ENCODE peak calls at places on chromosome 9, in ten cellular contexts. B is GM12865, F is SK-N-SH, P is pancreas, W is GM13976, O is transverse colon, H is AG09309, E is HepG2, K is sigmoid colon, X is fibroblast of mammary gland. S is an unnamed sample.

GRCh38 chr9:89865981-89866380 is 261.2 kb downstream of the GADD45G start:
- DNase-seq in O (no peak), F (no peak), E (no peak), H (no peak), X (no peak), K (no peak), P (no peak), B (no peak), W (no peak), S (no peak)

GRCh38 chr9:131776473-131776872 is 36.6 kb upstream of the RAPGEF1 start:
- DNase-seq in W (peak), P (no peak), H (no peak), X (peak), B (peak), F (no peak), O (no peak), K (no peak), E (peak), S (no peak)

GRCh38 chr9:128215491-128216404 is 12.6 kb downstream of the DNM1 start:
- DNase-seq in H (peak), F (peak), O (no peak), B (peak), K (peak), E (peak), X (peak), W (peak), P (no peak), S (no peak)

GRCh38 chr9:35617548-35617947 is 665 bp downstream of the CD72 start:
- DNase-seq in X (no peak), B (no peak), P (no peak), F (no peak), H (no peak), W (no peak), O (no peak), K (no peak), E (no peak), S (no peak)

GRCh38 chr9:109274768-109275596 is 45.9 kb downstream of the EPB41L4B start:
- DNase-seq in K (no peak), B (no peak), X (no peak), E (no peak), O (peak), H (no peak), P (peak), W (no peak), F (no peak), S (no peak)

GRCh38 chr9:22237497-22238363 is 208.9 kb upstream of the DMRTA1 start:
- DNase-seq in W (no peak), E (peak), H (no peak), B (no peak), K (no peak), X (peak), F (no peak), P (no peak), O (no peak), S (no peak)

GRCh38 chr9:116924462-116925110 is 237.5 kb downstream of the TRIM32 start:
- DNase-seq in F (no peak), O (no peak), X (no peak), P (no peak), E (no peak), W (no peak), K (no peak), B (no peak), H (no peak), S (no peak)

GRCh38 chr9:129869585-129870501 is 34.6 kb downstream of the USP20 start:
- DNase-seq in F (no peak), B (no peak), K (no peak), O (no peak), P (no peak), W (no peak), E (no peak), H (no peak), X (no peak), S (no peak)

GRCh38 chr9:128969491-128969890 is 22.0 kb downstream of the NUP188 start:
- DNase-seq in K (no peak), F (no peak), W (no peak), O (no peak), B (no peak), H (no peak), X (no peak), E (no peak), P (no peak), S (no peak)

GRCh38 chr9:136169495-136169894 is 35.4 kb downstream of the LHX3 start:
- DNase-seq in X (no peak), O (no peak), B (no peak), P (no peak), W (no peak), E (peak), K (no peak), H (no peak), F (no peak), S (no peak)

GRCh38 chr9:16615451-16615850 is 255.0 kb downstream of the BNC2 start:
- DNase-seq in H (no peak), K (no peak), O (no peak), E (no peak), P (no peak), X (no peak), W (no peak), B (no peak), F (no peak), S (no peak)

GRCh38 chr9:87346061-87346665 is 151.5 kb upstream of the DAPK1 start:
- DNase-seq in K (no peak), O (no peak), H (no peak), W (no peak), F (no peak), P (no peak), E (no peak), X (no peak), B (no peak), S (no peak)

GRCh38 chr9:109477269-109478203 is 20.6 kb downstream of the PTPN3 start:
- DNase-seq in O (peak), B (no peak), P (peak), K (no peak), W (peak), F (no peak), E (peak), X (no peak), H (no peak), S (no peak)

GRCh38 chr9:89497978-89498844 is at the start of gene SEMA4D:
- DNase-seq in B (peak), E (no peak), P (peak), X (peak), W (peak), K (peak), F (peak), H (no peak), O (peak), S (peak)

GRCh38 chr9:36258989-36259315 is 704 bp upstream of the GNE start:
- DNase-seq in E (no peak), X (peak), H (no peak), O (no peak), F (no peak), P (no peak), B (peak), K (peak), W (no peak), S (no peak)

GRCh38 chr9:68844196-68844595 is 139.2 kb downstream of the PIP5K1B start:
- DNase-seq in H (no peak), F (no peak), E (no peak), O (no peak), P (no peak), B (no peak), W (no peak), K (no peak), X (no peak), S (no peak)

GRCh38 chr9:81473708-81474107 is 215.6 kb downstream of the TLE1 start:
- DNase-seq in W (no peak), F (no peak), K (no peak), P (no peak), X (no peak), E (no peak), H (no peak), O (no peak), B (no peak), S (no peak)

GRCh38 chr9:16985559-16986348 is 115.3 kb upstream of the BNC2 start:
- DNase-seq in P (no peak), X (peak), K (peak), H (peak), F (no peak), W (no peak), E (no peak), O (peak), B (no peak), S (no peak)

GRCh38 chr9:89603629-89604462 is 966 bp upstream of the GADD45G start:
- DNase-seq in W (peak), B (no peak), X (no peak), K (peak), P (peak), O (peak), H (no peak), E (peak), F (peak), S (peak)

GRCh38 chr9:79559501-79560181 is 12.1 kb upstream of the TLE4 start:
- DNase-seq in W (no peak), P (no peak), X (no peak), B (no peak), O (no peak), F (peak), H (no peak), K (no peak), E (no peak), S (no peak)

GRCh38 chr9:120659209-120659608 is 55.1 kb downstream of the MEGF9 start:
- DNase-seq in K (no peak), X (no peak), P (no peak), F (no peak), H (no peak), O (no peak), E (no peak), W (no peak), B (no peak), S (no peak)

GRCh38 chr9:4750021-4750673 is 9.1 kb upstream of the AK3 start:
- DNase-seq in W (peak), F (no peak), O (no peak), K (no peak), H (no peak), P (no peak), X (peak), E (no peak), B (peak), S (peak)

GRCh38 chr9:136090060-136090735 is 4.9 kb downstream of the NACC2 start:
- DNase-seq in H (no peak), B (no peak), O (no peak), F (peak), X (no peak), K (peak), W (no peak), P (no peak), E (no peak), S (no peak)

GRCh38 chr9:106885451-106885850 is 22.5 kb downstream of the ZNF462 start:
- DNase-seq in X (peak), P (no peak), E (no peak), B (no peak), W (no peak), K (peak), H (no peak), O (no peak), F (no peak), S (no peak)

GRCh38 chr9:136588663-136589464 is 43.0 kb upstream of the NOTCH1 start:
- DNase-seq in F (no peak), W (peak), H (no peak), X (no peak), B (no peak), O (no peak), P (no peak), K (no peak), E (no peak), S (peak)

GRCh38 chr9:128148509-128149000 is 698 bp upstream of the LCN2 start:
- DNase-seq in W (no peak), F (no peak), X (no peak), E (no peak), P (no peak), B (no peak), K (no peak), O (no peak), H (no peak), S (no peak)

GRCh38 chr9:78905387-78905786 is 608.5 kb downstream of the PSAT1 start:
- DNase-seq in P (no peak), W (no peak), E (no peak), H (no peak), K (no peak), X (no peak), B (no peak), F (no peak), O (no peak), S (no peak)

GRCh38 chr9:69324549-69325401 is at the start of gene ENTREP1:
- DNase-seq in W (peak), B (no peak), K (peak), X (peak), P (peak), H (no peak), O (peak), F (peak), E (no peak), S (peak)

GRCh38 chr9:28956111-28956880 is 1383.0 kb upstream of the C9orf72 start:
- DNase-seq in W (no peak), P (no peak), F (no peak), B (no peak), H (no peak), O (no peak), K (no peak), E (no peak), X (no peak), S (no peak)

GRCh38 chr9:19102181-19102630 is 498 bp downstream of the HAUS6 start:
- DNase-seq in P (no peak), X (no peak), E (peak), H (no peak), K (peak), O (peak), B (peak), W (peak), F (peak), S (peak)

GRCh38 chr9:114027901-114028465 is 50.1 kb downstream of the AMBP start:
- DNase-seq in P (no peak), X (no peak), E (no peak), H (no peak), W (no peak), B (no peak), O (no peak), F (no peak), K (peak), S (no peak)

GRCh38 chr9:111483419-111483861 is 743 bp downstream of the ECPAS start:
- DNase-seq in P (no peak), F (peak), B (no peak), X (peak), W (peak), H (no peak), O (peak), K (no peak), E (peak), S (peak)

GRCh38 chr9:14926941-14927624 is 16.9 kb upstream of the FREM1 start:
- DNase-seq in W (no peak), B (no peak), X (no peak), K (no peak), O (no peak), H (no peak), E (no peak), P (no peak), F (peak), S (no peak)

GRCh38 chr9:136686794-136687711 is at the start of gene AGPAT2:
- DNase-seq in F (peak), W (peak), P (peak), O (peak), H (no peak), B (peak), X (no peak), E (no peak), K (peak), S (peak)

GRCh38 chr9:74800226-74800625 is 87.5 kb downstream of the TRPM6 start:
- DNase-seq in O (no peak), B (no peak), F (no peak), P (no peak), W (no peak), H (no peak), K (no peak), X (no peak), E (no peak), S (no peak)

GRCh38 chr9:99824378-99825157 is 2.9 kb downstream of the NR4A3 start:
- DNase-seq in K (peak), B (peak), X (no peak), W (peak), H (no peak), O (peak), F (peak), E (peak), P (peak), S (peak)

DNA sequence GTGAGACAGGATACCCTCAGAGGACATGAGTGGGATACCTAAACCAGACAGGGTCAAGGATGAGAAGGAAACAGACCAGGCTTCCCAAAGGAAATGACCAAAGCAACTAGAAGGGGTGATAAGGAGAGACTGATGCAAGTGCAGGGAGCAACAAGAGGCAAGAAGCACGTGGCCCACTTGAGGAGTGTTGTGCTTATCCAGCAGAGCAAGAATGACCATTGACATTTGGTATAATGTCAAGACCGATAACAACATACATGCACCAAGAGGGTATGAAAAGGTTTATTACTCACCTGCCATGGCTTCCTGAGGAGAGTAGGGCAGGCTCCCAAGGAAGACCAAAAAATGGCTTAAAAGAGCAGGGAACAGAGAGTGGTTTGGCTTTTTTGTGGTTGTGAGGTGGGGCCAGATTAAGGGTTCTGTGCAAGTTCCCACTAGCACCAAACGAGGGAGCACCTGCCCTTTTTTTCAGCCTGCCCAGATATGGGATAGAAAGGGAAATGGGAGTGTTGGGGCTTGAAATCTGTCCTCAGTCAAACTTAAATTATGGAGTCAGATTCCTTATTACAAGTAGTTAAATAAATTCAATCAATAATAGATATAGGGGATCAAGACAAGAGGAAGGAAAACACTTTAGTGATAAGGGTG is 513.6 kb downstream of the RASEF start:
- DNase-seq in P (no peak), E (peak), K (no peak), B (no peak), X (no peak), H (no peak), W (no peak), F (no peak), O (no peak), S (no peak)
- TF ChIP-seq CTCF in P (no peak), E (peak), K (no peak), B (no peak), X (no peak), H (no peak), W (no peak), F (no peak), O (no peak), S (no peak)

GRCh38 chr9:96113045-96113444 is 188.9 kb downstream of the HSD17B3 start:
- DNase-seq in P (no peak), E (no peak), O (no peak), F (no peak), X (no peak), B (no peak), W (no peak), K (no peak), H (no peak), S (no peak)
- TF ChIP-seq CTCF in P (no peak), E (peak), O (no peak), F (no peak), X (no peak), B (no peak), W (no peak), K (no peak), H (no peak), S (no peak)

GRCh38 chr9:133184971-133185370 is 21.3 kb upstream of the GBGT1 start:
- DNase-seq in K (peak), H (peak), B (peak), O (peak), E (peak), X (peak), W (peak), P (no peak), F (peak), S (peak)
- TF ChIP-seq CTCF in K (peak), H (peak), B (peak), O (peak), E (peak), X (peak), W (peak), P (peak), F (peak), S (peak)

GRCh38 chr9:124311283-124311682 is 53.5 kb downstream of the NEK6 start:
- DNase-seq in P (no peak), F (no peak), W (no peak), X (no peak), B (no peak), E (no peak), H (no peak), K (no peak), O (no peak), S (no peak)
- TF ChIP-seq CTCF in P (no peak), F (peak), W (no peak), X (no peak), B (no peak), E (peak), H (peak), K (no peak), O (no peak), S (peak)

GRCh38 chr9:7094576-7094975 is 336.8 kb downstream of the KDM4C start:
- DNase-seq in B (no peak), P (no peak), W (no peak), K (no peak), O (no peak), X (no peak), F (no peak), H (no peak), E (no peak), S (no peak)

GRCh38 chr9:7093040-7093439 is 335.3 kb downstream of the KDM4C start:
- DNase-seq in P (no peak), K (no peak), H (no peak), B (no peak), W (no peak), E (no peak), X (no peak), F (no peak), O (no peak), S (no peak)

GRCh38 chr9:7097040-7097715 is 339.4 kb downstream of the KDM4C start:
- DNase-seq in E (no peak), F (no peak), K (no peak), B (no peak), W (no peak), O (no peak), X (no peak), H (no peak), P (no peak), S (no peak)

GRCh38 chr9:7095054-7095453 is 337.3 kb downstream of the KDM4C start:
- DNase-seq in B (no peak), H (no peak), F (no peak), W (peak), X (no peak), O (no peak), E (no peak), K (no peak), P (no peak), S (peak)

GRCh38 chr9:7094052-7094451 is 336.3 kb downstream of the KDM4C start:
- DNase-seq in W (no peak), K (no peak), O (no peak), X (peak), B (no peak), F (peak), P (no peak), H (no peak), E (peak), S (no peak)
- TF ChIP-seq CTCF in W (no peak), K (no peak), O (peak), X (peak), B (no peak), F (peak), P (no peak), H (peak), E (peak), S (no peak)

DNA sequence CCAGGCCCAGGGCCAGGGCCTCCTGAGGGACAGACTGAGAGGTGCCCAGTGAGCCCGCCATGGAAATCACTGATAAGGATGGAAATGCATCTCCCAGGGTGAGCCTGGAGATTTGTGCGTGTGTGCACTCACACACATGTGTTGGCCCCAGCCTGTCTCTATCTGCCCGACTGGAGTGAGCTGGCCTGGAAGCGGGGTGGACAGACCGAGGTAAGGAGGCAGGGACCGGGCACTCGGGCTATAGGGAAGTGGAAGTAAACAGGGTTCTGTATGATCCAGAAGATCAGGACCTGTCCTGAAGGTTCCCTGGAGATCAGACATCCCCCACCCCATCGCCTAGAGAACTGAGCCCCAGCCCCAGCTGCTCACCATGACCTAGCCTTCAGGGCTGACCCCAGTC is 17.4 kb downstream of the GFI1B start:
- DNase-seq in F (peak), H (no peak), E (no peak), B (no peak), O (no peak), W (no peak), P (no peak), K (no peak), X (no peak), S (no peak)
- TF ChIP-seq CTCF in F (no peak), H (no peak), E (no peak), B (no peak), O (no peak), W (no peak), P (no peak), K (no peak), X (no peak), S (no peak)

GRCh38 chr9:97900738-97901565 is 21.3 kb downstream of the TRMO start:
- DNase-seq in H (no peak), F (peak), X (peak), K (no peak), B (peak), P (no peak), W (peak), E (peak), O (no peak), S (peak)
- TF ChIP-seq CTCF in H (peak), F (peak), X (peak), K (peak), B (peak), P (peak), W (peak), E (peak), O (peak), S (peak)